ENCODE peak calls at places on chromosomes 5 and 9, in seven cellular contexts. S, F, G, C, V, N and A are unnamed samples.

GRCh38 chr5:137794863-137795262 is 40.7 kb upstream of the HNRNPA0 start:
- DNase-seq in S (no peak), F (no peak), G (no peak), C (no peak), V (no peak), N (no peak), A (no peak)

GRCh38 chr5:122101636-122102285 is 23.7 kb upstream of the LOX start:
- DNase-seq in S (peak; percentile 47), F (no peak), G (peak; percentile 42), C (no peak), V (no peak), N (peak; percentile 84), A (peak; percentile 56)

GRCh38 chr5:32908646-32909045 is 197.5 kb downstream of the NPR3 start:
- DNase-seq in S (no peak), F (no peak), G (no peak), C (no peak), V (no peak), N (no peak), A (no peak)

GRCh38 chr5:172110921-172111873 is 76.8 kb downstream of the STK10 start:
- DNase-seq in S (no peak), F (peak; percentile 91), G (peak; percentile 55), C (peak; percentile 65), V (peak; percentile 73), N (peak; percentile 74), A (peak; percentile 46)

GRCh38 chr5:135050244-135050767 is 16.3 kb upstream of the PITX1 start:
- DNase-seq in S (no peak), F (no peak), G (no peak), C (no peak), V (peak; percentile 54), N (no peak), A (no peak)

GRCh38 chr9:78958887-78959286 is 612.9 kb upstream of the TLE4 start:
- DNase-seq in S (peak; percentile 74), F (no peak), G (no peak), C (no peak), V (no peak), N (peak; percentile 34), A (no peak)

GRCh38 chr5:135436856-135437795 is 10.0 kb downstream of the DCANP1 start:
- DNase-seq in S (no peak), F (no peak), G (no peak), C (no peak), V (no peak), N (peak; percentile 75), A (peak; percentile 61)

GRCh38 chr5:61342066-61342465 is 10.0 kb downstream of the ZSWIM6 start:
- DNase-seq in S (no peak), F (no peak), G (peak; percentile 64), C (no peak), V (no peak), N (peak; percentile 86), A (peak; percentile 76)